ENCODE peak calls at places on chromosomes 12 and 14, in four cellular contexts. One of them, this sample, is unnamed.

GRCh38 chr12:131007794-131008460 is 54.2 kb downstream of the ADGRD1 start:
- DNase-seq in activated CD4-positive, CD25-positive, alpha-beta regulatory T cell treated with anti-CD3 and anti-CD28 coated beads, Interleukin-2, amount 50 U/mL, for 72 hours: no peak
- DNase-seq in NCI-H1417 treated with DMSO at 0.1 percent for 48 hours: no peak
- DNase-seq in astrocyte: no peak
- DNase-seq in this sample: no peak

GRCh38 chr12:121888083-121888477 is 510 bp upstream of the PSMD9 start:
- DNase-seq in activated CD4-positive, CD25-positive, alpha-beta regulatory T cell treated with anti-CD3 and anti-CD28 coated beads, Interleukin-2, amount 50 U/mL, for 72 hours: no peak
- DNase-seq in NCI-H1417 treated with DMSO at 0.1 percent for 48 hours: no peak
- DNase-seq in astrocyte: no peak
- DNase-seq in this sample: no peak

GRCh38 chr12:56212360-56212759 is 9.4 kb downstream of the RNF41 start:
- DNase-seq in activated CD4-positive, CD25-positive, alpha-beta regulatory T cell treated with anti-CD3 and anti-CD28 coated beads, Interleukin-2, amount 50 U/mL, for 72 hours: no peak
- DNase-seq in NCI-H1417 treated with DMSO at 0.1 percent for 48 hours: no peak
- DNase-seq in astrocyte: no peak
- DNase-seq in this sample: no peak

GRCh38 chr14:92277031-92277430 is 45.9 kb upstream of the SLC24A4 start:
- DNase-seq in activated CD4-positive, CD25-positive, alpha-beta regulatory T cell treated with anti-CD3 and anti-CD28 coated beads, Interleukin-2, amount 50 U/mL, for 72 hours: no peak
- DNase-seq in NCI-H1417 treated with DMSO at 0.1 percent for 48 hours: no peak
- DNase-seq in astrocyte: no peak
- DNase-seq in this sample: no peak

GRCh38 chr14:69879175-69880047 is at the start of gene SMOC1:
- DNase-seq in activated CD4-positive, CD25-positive, alpha-beta regulatory T cell treated with anti-CD3 and anti-CD28 coated beads, Interleukin-2, amount 50 U/mL, for 72 hours: no peak
- DNase-seq in NCI-H1417 treated with DMSO at 0.1 percent for 48 hours: no peak
- DNase-seq in astrocyte: no peak
- DNase-seq in this sample: peak; percentile 58

GRCh38 chr12:95857151-95857550 is 1.6 kb upstream of the SNRPF start:
- DNase-seq in activated CD4-positive, CD25-positive, alpha-beta regulatory T cell treated with anti-CD3 and anti-CD28 coated beads, Interleukin-2, amount 50 U/mL, for 72 hours: no peak
- DNase-seq in NCI-H1417 treated with DMSO at 0.1 percent for 48 hours: no peak
- DNase-seq in astrocyte: no peak
- DNase-seq in this sample: no peak

GRCh38 chr12:63862187-63863107 is 17.9 kb downstream of the SRGAP1 start:
- DNase-seq in activated CD4-positive, CD25-positive, alpha-beta regulatory T cell treated with anti-CD3 and anti-CD28 coated beads, Interleukin-2, amount 50 U/mL, for 72 hours: no peak
- DNase-seq in NCI-H1417 treated with DMSO at 0.1 percent for 48 hours: no peak
- DNase-seq in astrocyte: peak; percentile 23
- DNase-seq in this sample: no peak

GRCh38 chr14:93713726-93714405 is 74.4 kb downstream of the PRIMA1 start:
- DNase-seq in activated CD4-positive, CD25-positive, alpha-beta regulatory T cell treated with anti-CD3 and anti-CD28 coated beads, Interleukin-2, amount 50 U/mL, for 72 hours: no peak
- DNase-seq in NCI-H1417 treated with DMSO at 0.1 percent for 48 hours: no peak
- DNase-seq in astrocyte: no peak
- DNase-seq in this sample: no peak

GRCh38 chr14:79992799-79993198 is 218.5 kb downstream of the DIO2 start:
- DNase-seq in activated CD4-positive, CD25-positive, alpha-beta regulatory T cell treated with anti-CD3 and anti-CD28 coated beads, Interleukin-2, amount 50 U/mL, for 72 hours: no peak
- DNase-seq in NCI-H1417 treated with DMSO at 0.1 percent for 48 hours: no peak
- DNase-seq in astrocyte: no peak
- DNase-seq in this sample: no peak

GRCh38 chr12:10101042-10101579 is 2.3 kb upstream of the CLEC1A start:
- DNase-seq in activated CD4-positive, CD25-positive, alpha-beta regulatory T cell treated with anti-CD3 and anti-CD28 coated beads, Interleukin-2, amount 50 U/mL, for 72 hours: no peak
- DNase-seq in NCI-H1417 treated with DMSO at 0.1 percent for 48 hours: no peak
- DNase-seq in astrocyte: peak; percentile 12
- DNase-seq in this sample: no peak

GRCh38 chr12:3119745-3120660 is 42.8 kb downstream of the TSPAN9 start:
- DNase-seq in activated CD4-positive, CD25-positive, alpha-beta regulatory T cell treated with anti-CD3 and anti-CD28 coated beads, Interleukin-2, amount 50 U/mL, for 72 hours: no peak
- DNase-seq in NCI-H1417 treated with DMSO at 0.1 percent for 48 hours: no peak
- DNase-seq in astrocyte: peak; percentile 66
- DNase-seq in this sample: peak; percentile 94

GRCh38 chr14:85516239-85517112 is 13.5 kb upstream of the FLRT2 start:
- DNase-seq in activated CD4-positive, CD25-positive, alpha-beta regulatory T cell treated with anti-CD3 and anti-CD28 coated beads, Interleukin-2, amount 50 U/mL, for 72 hours: no peak
- DNase-seq in NCI-H1417 treated with DMSO at 0.1 percent for 48 hours: no peak
- DNase-seq in astrocyte: peak; percentile 71
- DNase-seq in this sample: no peak

GRCh38 chr12:105385141-105385540 is 54.6 kb downstream of the C12orf75 start:
- DNase-seq in activated CD4-positive, CD25-positive, alpha-beta regulatory T cell treated with anti-CD3 and anti-CD28 coated beads, Interleukin-2, amount 50 U/mL, for 72 hours: no peak
- DNase-seq in NCI-H1417 treated with DMSO at 0.1 percent for 48 hours: no peak
- DNase-seq in astrocyte: peak; percentile 64
- DNase-seq in this sample: no peak

GRCh38 chr14:102076793-102077759 is 9.8 kb downstream of the HSP90AA1 start:
- DNase-seq in activated CD4-positive, CD25-positive, alpha-beta regulatory T cell treated with anti-CD3 and anti-CD28 coated beads, Interleukin-2, amount 50 U/mL, for 72 hours: no peak
- DNase-seq in NCI-H1417 treated with DMSO at 0.1 percent for 48 hours: no peak
- DNase-seq in astrocyte: no peak
- DNase-seq in this sample: no peak

GRCh38 chr12:114726092-114726710 is 42.2 kb upstream of the TBX3 start:
- DNase-seq in activated CD4-positive, CD25-positive, alpha-beta regulatory T cell treated with anti-CD3 and anti-CD28 coated beads, Interleukin-2, amount 50 U/mL, for 72 hours: no peak
- DNase-seq in NCI-H1417 treated with DMSO at 0.1 percent for 48 hours: no peak
- DNase-seq in astrocyte: no peak
- DNase-seq in this sample: no peak

GRCh38 chr14:104438166-104438887 is 141.2 kb upstream of the C14orf180 start:
- DNase-seq in activated CD4-positive, CD25-positive, alpha-beta regulatory T cell treated with anti-CD3 and anti-CD28 coated beads, Interleukin-2, amount 50 U/mL, for 72 hours: peak; percentile 28
- DNase-seq in NCI-H1417 treated with DMSO at 0.1 percent for 48 hours: no peak
- DNase-seq in astrocyte: no peak
- DNase-seq in this sample: no peak

This sample was measured in tibial artery.